ENCODE peak calls at places on chromosomes 5 and 9, in eight cellular contexts. T is A549, C is sigmoid colon, E is spleen, S is body of pancreas, U is vagina, V is HCT116, A is stomach. J is an unnamed sample. For H3K4me1, the result is how much of the 10 kb centered on the place peaks cover.

GRCh38 chr9:126450537-126451205 is 124.0 kb downstream of the MVB12B start:
- DNase-seq in A (no peak), V (no peak), U (no peak), T (no peak), S (no peak), C (no peak), E (peak), J (peak)

GRCh38 chr9:135971106-135971766 is 10.1 kb upstream of the UBAC1 start:
- DNase-seq in T (no peak), A (no peak), V (no peak), E (no peak), U (no peak), S (no peak), C (no peak), J (no peak)

GRCh38 chr5:53063176-53063575 is 46.4 kb downstream of the MOCS2 start:
- DNase-seq in T (no peak), E (no peak), V (no peak), S (no peak), C (no peak), U (no peak), A (no peak), J (no peak)

GRCh38 chr5:58493136-58493535 is 1.9 kb downstream of the GAPT start:
- DNase-seq in V (no peak), E (no peak), U (no peak), A (no peak), S (no peak), T (no peak), C (no peak), J (no peak)

GRCh38 chr9:133003671-133004090 is 25.2 kb downstream of the GFI1B start:
- DNase-seq in U (no peak), V (no peak), A (no peak), S (no peak), C (no peak), E (peak), T (no peak), J (no peak)

GRCh38 chr5:36305571-36306326 is 4.0 kb upstream of the RANBP3L start:
- DNase-seq in U (no peak), A (peak), C (peak), S (peak), T (peak), V (peak), E (no peak), J (peak)

GRCh38 chr5:132009706-132010405 is 1.6 kb downstream of the ACSL6 start:
- DNase-seq in U (no peak), S (no peak), C (peak), E (peak), V (no peak), T (no peak), A (no peak), J (no peak)

GRCh38 chr9:125460883-125461475 is 199.4 kb downstream of the GAPVD1 start:
- DNase-seq in U (no peak), T (peak), E (no peak), S (no peak), V (no peak), C (peak), A (no peak), J (no peak)

GRCh38 chr5:149745944-149746326 is 15.8 kb downstream of the PPARGC1B start:
- DNase-seq in U (no peak), S (no peak), C (peak), V (no peak), E (no peak), T (no peak), A (no peak), J (no peak)

GRCh38 chr9:100099722-100100042 is 639 bp downstream of the INVS start:
- DNase-seq in T (no peak), E (no peak), V (peak), U (no peak), A (no peak), C (peak), S (peak), J (peak)

GRCh38 chr5:39266442-39266841 is 47.1 kb upstream of the FYB1 start:
- DNase-seq in A (no peak), S (no peak), E (no peak), V (no peak), T (peak), U (no peak), C (no peak), J (no peak)

GRCh38 chr5:424259-425110 is 18.5 kb upstream of the EXOC3 start:
- DNase-seq in T (no peak), C (peak), S (no peak), E (peak), U (no peak), V (no peak), A (no peak), J (no peak)

GRCh38 chr9:104836235-104836634 is 72.3 kb downstream of the NIPSNAP3B start:
- DNase-seq in C (no peak), S (no peak), E (no peak), T (no peak), V (no peak), U (no peak), A (no peak), J (no peak)

GRCh38 chr5:108094808-108095207 is 287.1 kb downstream of the FBXL17 start:
- DNase-seq in T (no peak), A (no peak), U (no peak), V (no peak), C (no peak), E (no peak), S (no peak), J (no peak)

GRCh38 chr5:78615697-78616096 is 32.9 kb downstream of the LHFPL2 start:
- DNase-seq in T (no peak), C (no peak), V (peak), U (no peak), E (no peak), A (no peak), S (no peak), J (no peak)

GRCh38 chr5:33556330-33557328 is 115.9 kb downstream of the TARS1 start:
- DNase-seq in U (no peak), C (no peak), E (no peak), S (peak), A (no peak), V (no peak), T (peak), J (no peak)

GRCh38 chr9:84101892-84102632 is 121.5 kb downstream of the RMI1 start:
- DNase-seq in C (no peak), V (no peak), A (no peak), T (no peak), U (no peak), E (no peak), S (no peak), J (no peak)

GRCh38 chr5:166781729-166782128 is 1509.7 kb upstream of the WWC1 start:
- DNase-seq in A (no peak), C (no peak), V (no peak), U (no peak), T (no peak), E (no peak), S (no peak), J (no peak)

GRCh38 chr5:170738840-170739239 is 44.7 kb upstream of the GABRP start:
- DNase-seq in C (no peak), S (peak), U (no peak), E (no peak), T (no peak), A (no peak), V (no peak), J (no peak)

GRCh38 chr9:34124923-34125322 is 1.6 kb downstream of the DCAF12 start:
- DNase-seq in A (no peak), S (no peak), T (no peak), E (no peak), U (no peak), C (no peak), V (no peak), J (no peak)

GRCh38 chr9:117958726-117959125 is 254.5 kb downstream of the TLR4 start:
- DNase-seq in C (no peak), V (no peak), T (no peak), E (no peak), U (no peak), A (no peak), S (no peak), J (no peak)

GRCh38 chr5:115432691-115433090 is 111.9 kb downstream of the FEM1C start:
- DNase-seq in U (no peak), S (no peak), A (no peak), C (no peak), T (no peak), E (no peak), V (no peak), J (no peak)

GRCh38 chr5:53067641-53068040 is 41.9 kb downstream of the MOCS2 start:
- DNase-seq in U (no peak), C (no peak), T (no peak), E (no peak), V (no peak), A (no peak), S (no peak), J (no peak)

GRCh38 chr5:14185336-14186131 is 42.4 kb downstream of the TRIO start:
- DNase-seq in E (no peak), V (no peak), U (no peak), S (no peak), C (no peak), A (no peak), T (peak), J (no peak)

GRCh38 chr9:133403766-133404439 is 13.9 kb downstream of the REXO4 start:
- DNase-seq in C (no peak), A (peak), S (peak), V (peak), T (peak), E (peak), U (no peak), J (no peak)

GRCh38 chr9:113719919-113720318 is 156.2 kb upstream of the ZNF618 start:
- DNase-seq in C (no peak), U (peak), T (no peak), S (no peak), V (no peak), E (peak), A (no peak), J (no peak)

GRCh38 chr9:117547321-117547720 is 132.5 kb upstream of the ASTN2 start:
- DNase-seq in E (no peak), C (no peak), V (no peak), S (no peak), A (no peak), T (no peak), U (no peak), J (no peak)

GRCh38 chr5:103774736-103775135 is 212.1 kb upstream of the NUDT12 start:
- DNase-seq in E (no peak), U (no peak), A (no peak), T (peak), S (no peak), C (no peak), V (no peak), J (no peak)

GRCh38 chr9:36275060-36275459 is 16.8 kb upstream of the GNE start:
- DNase-seq in C (no peak), A (no peak), U (no peak), V (no peak), E (no peak), T (no peak), S (no peak), J (no peak)

GRCh38 chr5:139439013-139439903 is at the start of gene DNAJC18:
- DNase-seq in T (peak), V (peak), E (peak), S (peak), A (peak), C (peak), U (no peak), J (peak)

GRCh38 chr9:136714096-136714875 is 1.9 kb downstream of the DIPK1B start:
- DNase-seq in T (no peak), A (no peak), C (no peak), E (peak), U (no peak), S (no peak), V (no peak), J (peak)

GRCh38 chr9:127229691-127230417 is 34.7 kb upstream of the GARNL3 start:
- DNase-seq in A (no peak), U (no peak), V (no peak), C (no peak), E (no peak), S (no peak), T (no peak), J (no peak)

GRCh38 chr5:149820536-149821503 is 90.7 kb downstream of the PPARGC1B start:
- DNase-seq in A (no peak), E (peak), S (no peak), V (no peak), C (no peak), T (no peak), U (no peak), J (no peak)

GRCh38 chr9:4137755-4138154 is 162.1 kb downstream of the GLIS3 start:
- DNase-seq in V (no peak), E (no peak), C (no peak), A (no peak), U (no peak), T (peak), S (no peak), J (no peak)

GRCh38 chr9:36831381-36832231 is 202.5 kb downstream of the PAX5 start:
- DNase-seq in C (no peak), V (no peak), U (no peak), T (no peak), S (no peak), E (peak), A (no peak), J (no peak)

GRCh38 chr9:107246259-107247254 is 36.5 kb upstream of the RAD23B start:
- DNase-seq in C (no peak), T (peak), S (no peak), E (no peak), A (no peak), U (no peak), V (no peak), J (no peak)

GRCh38 chr9:124222918-124223720 is 34.6 kb upstream of the NEK6 start:
- DNase-seq in V (no peak), C (peak), T (no peak), U (no peak), E (peak), A (peak), S (peak), J (peak)

GRCh38 chr5:26121343-26121742 is 917.0 kb downstream of the CDH9 start:
- DNase-seq in C (no peak), T (peak), V (no peak), A (no peak), S (no peak), U (no peak), E (no peak), J (no peak)

GRCh38 chr9:7405924-7406604 is 393.5 kb downstream of the DMAC1 start:
- DNase-seq in A (no peak), S (no peak), V (no peak), E (no peak), C (no peak), T (no peak), U (no peak), J (no peak)

GRCh38 chr9:128558431-128559310 is 6.3 kb downstream of the SPTAN1 start:
- DNase-seq in A (peak), S (peak), U (no peak), E (peak), T (peak), V (peak), C (peak), J (peak)

GRCh38 chr9:128556915-128557634 is 4.7 kb downstream of the SPTAN1 start:
- DNase-seq in U (no peak), S (no peak), V (no peak), A (no peak), E (no peak), T (no peak), C (no peak), J (no peak)

GRCh38 chr9:128554155-128554862 is 1.9 kb downstream of the SPTAN1 start:
- DNase-seq in V (peak), T (peak), U (no peak), C (peak), A (peak), S (peak), E (no peak), J (peak)

GRCh38 chr9:128555180-128555721 is 2.9 kb downstream of the SPTAN1 start:
- DNase-seq in U (no peak), S (peak), T (peak), C (no peak), A (no peak), V (peak), E (no peak), J (no peak)

DNA sequence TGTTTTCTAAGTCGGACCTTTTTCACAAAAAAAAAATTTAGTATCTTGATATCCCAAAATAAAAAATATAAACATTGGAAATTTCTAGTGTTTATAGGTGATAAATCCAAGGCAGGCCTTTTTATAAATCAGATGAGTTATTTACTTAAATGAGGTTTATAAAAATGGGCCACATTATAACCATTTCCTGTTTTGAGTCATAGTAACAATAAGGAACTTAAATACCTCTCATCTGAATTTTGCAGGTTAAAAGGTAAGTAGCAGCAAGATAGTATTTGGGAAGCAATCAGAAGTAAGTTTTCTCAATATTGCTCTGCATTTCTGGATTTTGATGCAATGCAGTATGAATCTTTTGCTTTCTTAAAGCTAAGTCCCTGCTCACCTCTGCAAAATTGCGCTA is 3.9 kb downstream of the SPTAN1 start:
- DNase-seq in S (no peak), T (no peak), U (no peak), A (no peak), C (no peak), V (no peak), E (no peak), J (no peak)
- H3K4me3 ChIP-seq in S (no peak), T (no peak), U (no peak), A (no peak), C (no peak), V (no peak), E (no peak), J (no peak)

DNA sequence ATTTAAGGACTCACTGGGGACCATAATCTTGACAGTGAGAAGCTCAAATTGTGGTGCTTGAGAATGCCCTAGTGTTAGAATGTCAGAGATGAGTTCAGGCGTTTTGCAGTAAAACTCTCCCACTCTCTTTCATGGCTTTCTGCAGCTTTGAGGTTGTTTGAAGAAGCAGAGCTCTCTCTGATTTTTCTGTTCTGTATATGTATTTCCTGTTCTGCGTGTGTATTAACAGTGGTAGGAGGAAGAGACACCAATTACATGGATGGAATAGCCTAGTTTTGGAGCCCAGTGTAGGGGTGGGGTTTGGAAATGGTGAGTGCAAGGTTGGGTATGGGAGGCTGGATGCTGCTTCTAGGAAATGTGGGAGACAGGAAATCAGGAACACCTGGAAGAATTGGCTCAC is 12.4 kb downstream of the LARP1 start:
- DNase-seq in C (no peak), E (no peak), A (no peak), U (no peak), V (no peak), T (no peak), S (peak), J (no peak)
- H3K4me1 ChIP-seq in C (half or more), E (half or more), A (half or more), U (half or more), V (under half), T (half or more), S (half or more), J (half or more)

GRCh38 chr5:3180610-3181009 is 415.0 kb upstream of the IRX1 start:
- DNase-seq in T (no peak), E (no peak), U (no peak), A (no peak), S (no peak), C (no peak), V (no peak), J (no peak)

GRCh38 chr5:3179220-3179619 is 416.4 kb upstream of the IRX1 start:
- DNase-seq in E (no peak), C (no peak), T (no peak), U (no peak), V (no peak), A (no peak), S (no peak), J (no peak)

GRCh38 chr5:3182477-3182876 is 413.2 kb upstream of the IRX1 start:
- DNase-seq in T (no peak), A (no peak), V (no peak), E (no peak), C (no peak), U (no peak), S (no peak), J (no peak)

GRCh38 chr5:3185488-3185887 is 410.1 kb upstream of the IRX1 start:
- DNase-seq in V (no peak), C (no peak), U (no peak), E (no peak), S (no peak), A (no peak), T (no peak), J (no peak)

GRCh38 chr5:3181641-3182040 is 414.0 kb upstream of the IRX1 start:
- DNase-seq in A (no peak), E (no peak), T (no peak), C (no peak), V (no peak), U (no peak), S (no peak), J (no peak)
- TF ChIP-seq POLR2A in A (no peak), E (no peak), T (no peak), C (no peak), V (no peak), U (no peak), S (no peak), J (no peak)

GRCh38 chr5:15850939-15851341 is 328.7 kb downstream of the MARCHF11 start:
- DNase-seq in E (no peak), U (no peak), V (no peak), A (no peak), S (no peak), C (no peak), T (no peak), J (peak)
- H3K4me3 ChIP-seq in E (no peak), U (no peak), V (no peak), A (no peak), S (no peak), C (no peak), T (no peak), J (no peak)

GRCh38 chr9:131754846-131755245 is 15.0 kb upstream of the RAPGEF1 start:
- DNase-seq in E (no peak), C (no peak), S (no peak), A (no peak), T (no peak), U (no peak), V (no peak), J (no peak)
- H3K4me1 ChIP-seq in E (under half), C (under half), S (under half), A (under half), T (under half), U (under half), V (under half), J (under half)